ENCODE peak calls at places on chromosomes 11 and 22, in four cellular contexts. One of them, this sample, is unnamed.

GRCh38 chr11:78549624-78550409 is 24.8 kb downstream of the NARS2 start:
- DNase-seq in H1: no peak
- DNase-seq in NT2/D1: peak; percentile 35
- DNase-seq in HepG2: peak; percentile 12
- DNase-seq in this sample: no peak

GRCh38 chr11:27848423-27848822 is 148.2 kb upstream of the BDNF start:
- DNase-seq in H1: no peak
- DNase-seq in NT2/D1: no peak
- DNase-seq in HepG2: no peak
- DNase-seq in this sample: no peak

GRCh38 chr11:32893091-32893946 is 708 bp downstream of the QSER1 start:
- DNase-seq in NT2/D1: no peak
- DNase-seq in HepG2: peak; percentile 58
- DNase-seq in H1: no peak
- DNase-seq in this sample: peak; percentile 69

GRCh38 chr22:26916236-26916635 is 258.8 kb downstream of the MIAT start:
- DNase-seq in NT2/D1: no peak
- DNase-seq in HepG2: no peak
- DNase-seq in H1: no peak
- DNase-seq in this sample: no peak

GRCh38 chr11:106668147-106668546 is 350.1 kb downstream of the GUCY1A2 start:
- DNase-seq in NT2/D1: no peak
- DNase-seq in H1: no peak
- DNase-seq in HepG2: no peak
- DNase-seq in this sample: no peak

GRCh38 chr11:20367313-20367948 is 3.9 kb downstream of the HTATIP2 start:
- DNase-seq in NT2/D1: no peak
- DNase-seq in HepG2: peak; percentile 24
- DNase-seq in H1: no peak
- DNase-seq in this sample: peak; percentile 28

GRCh38 chr22:46972901-46973831 is 210.7 kb downstream of the TBC1D22A start:
- DNase-seq in NT2/D1: no peak
- DNase-seq in H1: no peak
- DNase-seq in HepG2: no peak
- DNase-seq in this sample: no peak

GRCh38 chr22:27755521-27756211 is 45.9 kb downstream of the MN1 start:
- DNase-seq in HepG2: no peak
- DNase-seq in NT2/D1: no peak
- DNase-seq in H1: no peak
- DNase-seq in this sample: no peak

DNA sequence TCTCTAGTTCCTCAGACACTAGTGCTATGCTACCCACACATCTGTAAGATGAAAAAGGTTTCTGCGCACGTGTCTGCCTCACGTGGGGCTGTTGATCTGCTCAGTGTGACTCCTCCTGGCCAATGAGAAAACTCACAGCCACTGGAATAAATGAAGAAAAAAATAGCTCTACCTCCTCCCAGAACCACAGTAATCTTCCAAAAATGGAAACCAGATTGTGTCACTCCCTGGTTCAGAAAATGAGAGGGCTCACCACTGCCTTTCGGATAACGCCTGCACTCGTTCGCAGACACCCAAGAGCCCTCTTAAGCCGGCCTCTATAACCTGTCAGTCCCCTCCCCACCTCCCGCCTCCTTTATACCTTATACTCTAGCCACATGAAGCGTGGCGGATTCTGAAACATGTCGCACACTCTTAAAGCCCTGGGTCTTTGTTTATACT is 5.1 kb downstream of the APBB1 start:
- DNase-seq in H1: no peak
- DNase-seq in HepG2: no peak
- DNase-seq in NT2/D1: no peak
- DNase-seq in this sample: no peak
- TF ChIP-seq SUZ12 in H1: no peak
- TF ChIP-seq SUZ12 in HepG2: no peak
- TF ChIP-seq SUZ12 in NT2/D1: no peak
- TF ChIP-seq SUZ12 in this sample: no peak

GRCh38 chr11:76698321-76699043 is 27.9 kb upstream of the LRRC32 start:
- DNase-seq in NT2/D1: peak; percentile 52
- DNase-seq in H1: peak; percentile 27
- DNase-seq in HepG2: no peak
- DNase-seq in this sample: peak; percentile 32
- TF ChIP-seq SUZ12 in NT2/D1: no peak
- TF ChIP-seq SUZ12 in H1: no peak
- TF ChIP-seq SUZ12 in HepG2: no peak
- TF ChIP-seq SUZ12 in this sample: no peak

GRCh38 chr11:45266693-45267451 is 19.3 kb downstream of the SYT13 start:
- DNase-seq in H1: no peak
- DNase-seq in HepG2: peak; percentile 5
- DNase-seq in NT2/D1: no peak
- DNase-seq in this sample: peak; percentile 64
- TF ChIP-seq SUZ12 in H1: no peak
- TF ChIP-seq SUZ12 in HepG2: no peak
- TF ChIP-seq SUZ12 in NT2/D1: no peak
- TF ChIP-seq SUZ12 in this sample: no peak

GRCh38 chr11:18775492-18776292 is 15.9 kb downstream of the PTPN5 start:
- DNase-seq in H1: peak; percentile 46
- DNase-seq in HepG2: peak; percentile 46
- DNase-seq in NT2/D1: peak; percentile 51
- DNase-seq in this sample: peak; percentile 78
- TF ChIP-seq SUZ12 in H1: no peak
- TF ChIP-seq SUZ12 in HepG2: no peak
- TF ChIP-seq SUZ12 in NT2/D1: no peak
- TF ChIP-seq SUZ12 in this sample: no peak

GRCh38 chr22:41267958-41268357 is 18.0 kb downstream of the RANGAP1 start:
- DNase-seq in H1: no peak
- DNase-seq in HepG2: no peak
- DNase-seq in NT2/D1: no peak
- DNase-seq in this sample: no peak
- TF ChIP-seq SUZ12 in H1: no peak
- TF ChIP-seq SUZ12 in HepG2: no peak
- TF ChIP-seq SUZ12 in NT2/D1: no peak
- TF ChIP-seq SUZ12 in this sample: no peak

GRCh38 chr11:130433357-130433756 is 4.9 kb upstream of the ADAMTS8 start:
- DNase-seq in HepG2: no peak
- DNase-seq in NT2/D1: no peak
- DNase-seq in H1: no peak
- DNase-seq in this sample: no peak
- TF ChIP-seq SUZ12 in HepG2: no peak
- TF ChIP-seq SUZ12 in NT2/D1: no peak
- TF ChIP-seq SUZ12 in H1: no peak
- TF ChIP-seq SUZ12 in this sample: no peak

GRCh38 chr11:103737791-103738190 is 298.6 kb upstream of the DDI1 start:
- DNase-seq in HepG2: no peak
- DNase-seq in H1: no peak
- DNase-seq in NT2/D1: no peak
- DNase-seq in this sample: no peak

GRCh38 chr11:103736323-103736722 is 300.1 kb upstream of the DDI1 start:
- DNase-seq in NT2/D1: no peak
- DNase-seq in HepG2: no peak
- DNase-seq in H1: no peak
- DNase-seq in this sample: no peak

GRCh38 chr11:103735497-103736032 is 300.9 kb upstream of the DDI1 start:
- DNase-seq in HepG2: no peak
- DNase-seq in H1: no peak
- DNase-seq in NT2/D1: no peak
- DNase-seq in this sample: no peak

GRCh38 chr11:103733889-103734288 is 302.6 kb upstream of the DDI1 start:
- DNase-seq in HepG2: no peak
- DNase-seq in NT2/D1: no peak
- DNase-seq in H1: no peak
- DNase-seq in this sample: no peak

DNA sequence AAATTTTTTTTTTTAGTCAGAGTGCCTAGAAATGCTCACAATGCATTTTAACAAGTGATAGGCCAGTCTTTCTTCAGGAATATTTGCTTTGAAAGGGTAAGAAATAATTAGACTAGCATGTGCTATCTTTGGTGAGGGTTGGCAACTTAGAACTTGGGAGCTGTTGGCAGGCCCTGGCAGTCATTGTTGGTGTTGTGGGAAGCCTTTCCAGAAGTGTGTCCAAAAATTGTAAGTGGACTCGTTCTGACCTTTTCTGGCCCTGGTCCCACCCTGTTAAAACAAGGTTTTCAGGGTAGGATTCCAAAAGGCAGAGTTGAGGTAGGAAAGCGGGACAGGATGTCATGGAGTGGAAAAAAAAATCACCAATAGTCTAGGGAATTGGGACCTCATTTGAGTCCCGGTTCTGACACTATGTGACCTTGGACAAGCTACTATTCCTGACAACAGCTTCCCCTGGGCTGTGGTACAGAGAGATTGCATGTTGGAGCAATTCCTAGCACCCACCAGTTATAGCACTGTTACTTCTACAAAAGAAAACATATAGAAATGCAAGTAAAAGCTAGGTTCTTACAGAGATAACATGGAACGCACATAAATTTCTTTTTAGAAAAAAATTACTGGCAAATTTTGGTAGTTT is 299.3 kb upstream of the DDI1 start:
- DNase-seq in HepG2: no peak
- DNase-seq in NT2/D1: no peak
- DNase-seq in H1: no peak
- DNase-seq in this sample: no peak
- TF ChIP-seq SUZ12 in HepG2: no peak
- TF ChIP-seq SUZ12 in NT2/D1: no peak
- TF ChIP-seq SUZ12 in H1: no peak
- TF ChIP-seq SUZ12 in this sample: no peak

GRCh38 chr11:31529701-31530100 is 20.1 kb downstream of the ELP4 start:
- DNase-seq in H1: no peak
- DNase-seq in NT2/D1: no peak
- DNase-seq in HepG2: no peak
- DNase-seq in this sample: no peak

GRCh38 chr11:31531293-31531692 is 21.7 kb downstream of the ELP4 start:
- DNase-seq in H1: no peak
- DNase-seq in NT2/D1: no peak
- DNase-seq in HepG2: no peak
- DNase-seq in this sample: no peak

DNA sequence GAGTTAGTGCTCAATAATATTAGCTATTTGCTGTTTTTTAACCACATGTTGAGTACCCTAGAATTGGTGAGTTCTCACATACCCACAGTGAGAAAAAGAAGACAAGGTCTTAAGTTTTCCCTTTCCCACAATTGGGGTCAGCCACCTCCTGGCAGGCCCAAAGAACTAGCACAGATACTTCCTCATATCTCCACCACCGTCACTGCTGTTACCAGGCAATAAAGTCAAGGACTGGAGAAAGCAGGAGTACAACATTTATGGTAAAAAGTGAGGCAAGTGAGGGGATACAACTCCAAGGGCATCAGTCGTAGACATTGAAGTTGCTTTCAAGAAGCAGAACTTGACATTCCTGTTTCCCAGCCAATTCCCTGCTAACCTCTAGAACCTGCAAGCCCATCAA is 19.6 kb downstream of the ELP4 start:
- DNase-seq in NT2/D1: no peak
- DNase-seq in H1: no peak
- DNase-seq in HepG2: no peak
- DNase-seq in this sample: no peak
- TF ChIP-seq SUZ12 in NT2/D1: no peak
- TF ChIP-seq SUZ12 in H1: no peak
- TF ChIP-seq SUZ12 in HepG2: no peak
- TF ChIP-seq SUZ12 in this sample: no peak